ENCODE peak calls at places on chromosomes 3 and 15, in eight cellular contexts. One of them, this sample, is unnamed.

GRCh38 chr3:180409170-180409569 is 192.8 kb upstream of the TTC14 start:
- DNase-seq in transverse colon: no peak
- DNase-seq in mesothelial cell of epicardium: no peak
- DNase-seq in activated CD8-positive, alpha-beta T cell treated with anti-CD3 and anti-CD28 coated beads for 36 hours: no peak
- DNase-seq in OCI-LY7: no peak
- DNase-seq in GM20000: no peak
- DNase-seq in nephron progenitor cell: no peak
- DNase-seq in HL-60: no peak
- DNase-seq in this sample: no peak

GRCh38 chr3:174951023-174951422 is 91.9 kb downstream of the NAALADL2 start:
- DNase-seq in activated CD8-positive, alpha-beta T cell treated with anti-CD3 and anti-CD28 coated beads for 36 hours: no peak
- DNase-seq in HL-60: no peak
- DNase-seq in GM20000: no peak
- DNase-seq in nephron progenitor cell: no peak
- DNase-seq in mesothelial cell of epicardium: no peak
- DNase-seq in OCI-LY7: no peak
- DNase-seq in transverse colon: no peak
- DNase-seq in this sample: no peak

GRCh38 chr3:179015551-179016020 is 56.0 kb downstream of the ZMAT3 start:
- DNase-seq in transverse colon: peak; percentile 41
- DNase-seq in activated CD8-positive, alpha-beta T cell treated with anti-CD3 and anti-CD28 coated beads for 36 hours: peak; percentile 76
- DNase-seq in HL-60: peak; percentile 28
- DNase-seq in GM20000: peak; percentile 56
- DNase-seq in mesothelial cell of epicardium: no peak
- DNase-seq in nephron progenitor cell: peak; percentile 51
- DNase-seq in OCI-LY7: peak; percentile 86
- DNase-seq in this sample: peak; percentile 42

GRCh38 chr3:107588217-107588616 is 65.5 kb downstream of the BBX start:
- DNase-seq in HL-60: no peak
- DNase-seq in activated CD8-positive, alpha-beta T cell treated with anti-CD3 and anti-CD28 coated beads for 36 hours: no peak
- DNase-seq in transverse colon: no peak
- DNase-seq in mesothelial cell of epicardium: no peak
- DNase-seq in OCI-LY7: no peak
- DNase-seq in GM20000: no peak
- DNase-seq in nephron progenitor cell: no peak
- DNase-seq in this sample: no peak

GRCh38 chr3:154584041-154584440 is 154.1 kb upstream of the GPR149 start:
- DNase-seq in mesothelial cell of epicardium: no peak
- DNase-seq in activated CD8-positive, alpha-beta T cell treated with anti-CD3 and anti-CD28 coated beads for 36 hours: no peak
- DNase-seq in HL-60: no peak
- DNase-seq in transverse colon: no peak
- DNase-seq in nephron progenitor cell: no peak
- DNase-seq in GM20000: no peak
- DNase-seq in OCI-LY7: no peak
- DNase-seq in this sample: no peak

GRCh38 chr3:50089603-50089945 is 855 bp downstream of the RBM5 start:
- DNase-seq in transverse colon: no peak
- DNase-seq in mesothelial cell of epicardium: no peak
- DNase-seq in HL-60: no peak
- DNase-seq in nephron progenitor cell: peak; percentile 33
- DNase-seq in OCI-LY7: no peak
- DNase-seq in activated CD8-positive, alpha-beta T cell treated with anti-CD3 and anti-CD28 coated beads for 36 hours: peak; percentile 51
- DNase-seq in GM20000: no peak
- DNase-seq in this sample: peak; percentile 40

GRCh38 chr3:179688847-179689246 is 36.0 kb downstream of the USP13 start:
- DNase-seq in OCI-LY7: no peak
- DNase-seq in mesothelial cell of epicardium: no peak
- DNase-seq in GM20000: no peak
- DNase-seq in nephron progenitor cell: no peak
- DNase-seq in activated CD8-positive, alpha-beta T cell treated with anti-CD3 and anti-CD28 coated beads for 36 hours: no peak
- DNase-seq in HL-60: no peak
- DNase-seq in transverse colon: no peak
- DNase-seq in this sample: no peak

GRCh38 chr3:140706360-140706759 is 28.5 kb downstream of the TRIM42 start:
- DNase-seq in activated CD8-positive, alpha-beta T cell treated with anti-CD3 and anti-CD28 coated beads for 36 hours: no peak
- DNase-seq in mesothelial cell of epicardium: no peak
- DNase-seq in HL-60: no peak
- DNase-seq in transverse colon: no peak
- DNase-seq in GM20000: no peak
- DNase-seq in OCI-LY7: no peak
- DNase-seq in nephron progenitor cell: no peak
- DNase-seq in this sample: no peak

GRCh38 chr3:111070772-111071256 is 802 bp upstream of the NECTIN3 start:
- DNase-seq in HL-60: no peak
- DNase-seq in GM20000: peak; percentile 25
- DNase-seq in nephron progenitor cell: no peak
- DNase-seq in mesothelial cell of epicardium: no peak
- DNase-seq in OCI-LY7: no peak
- DNase-seq in activated CD8-positive, alpha-beta T cell treated with anti-CD3 and anti-CD28 coated beads for 36 hours: peak; percentile 50
- DNase-seq in transverse colon: no peak
- DNase-seq in this sample: peak; percentile 15

DNA sequence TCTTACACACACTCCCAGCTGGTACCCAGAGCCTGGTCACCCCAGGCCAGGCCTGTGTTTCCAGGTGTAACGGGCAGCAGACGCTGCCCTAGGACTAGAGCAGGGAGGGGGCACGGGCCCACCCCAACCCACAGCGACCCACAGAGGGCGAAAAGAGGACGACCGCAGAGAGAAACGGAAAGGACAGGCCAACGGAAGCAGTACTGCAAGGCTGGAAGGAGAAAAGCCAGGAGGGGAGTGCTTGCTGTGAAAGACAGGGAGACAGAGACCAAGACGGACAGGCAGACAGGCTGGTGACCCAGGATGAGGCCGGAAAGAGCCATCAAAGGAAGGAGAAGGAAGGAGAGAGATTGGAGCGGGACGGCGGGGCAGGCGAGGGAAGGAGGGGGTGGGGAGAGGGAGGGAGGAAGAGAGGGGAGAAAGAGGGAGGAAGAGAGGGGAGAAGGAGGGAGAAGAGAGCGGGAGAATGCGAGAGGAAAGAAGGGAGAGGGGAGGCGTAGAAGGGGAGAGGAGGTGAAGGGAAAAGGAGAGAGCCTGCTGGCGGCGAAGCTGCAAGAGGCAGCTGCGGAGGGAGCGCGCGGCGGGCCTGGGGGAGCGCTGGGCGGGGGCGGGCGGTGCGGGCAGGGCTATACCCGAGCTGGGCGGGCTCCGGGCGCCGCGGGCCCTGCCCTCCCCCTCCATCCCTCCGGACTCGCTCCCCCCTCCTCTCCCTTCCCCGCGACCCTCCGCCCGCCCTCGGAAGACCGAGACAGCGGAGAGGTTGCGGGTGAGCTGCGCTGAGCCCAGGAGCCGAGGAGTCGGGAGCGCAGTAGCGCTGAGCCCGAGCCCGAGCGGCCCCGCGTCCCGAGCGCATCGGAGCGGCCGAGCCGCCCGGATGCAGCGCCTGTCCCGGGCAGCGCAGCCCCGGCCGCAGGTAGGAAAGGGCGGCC is at the start of gene SLC6A1:
- DNase-seq in mesothelial cell of epicardium: no peak
- DNase-seq in activated CD8-positive, alpha-beta T cell treated with anti-CD3 and anti-CD28 coated beads for 36 hours: no peak
- DNase-seq in nephron progenitor cell: peak; percentile 56
- DNase-seq in transverse colon: no peak
- DNase-seq in HL-60: no peak
- DNase-seq in OCI-LY7: no peak
- DNase-seq in GM20000: no peak
- DNase-seq in this sample: no peak
- TF ChIP-seq CTCF in mesothelial cell of epicardium: no peak
- TF ChIP-seq CTCF in activated CD8-positive, alpha-beta T cell treated with anti-CD3 and anti-CD28 coated beads for 36 hours: no peak
- TF ChIP-seq CTCF in nephron progenitor cell: no peak
- TF ChIP-seq CTCF in transverse colon: no peak
- TF ChIP-seq CTCF in HL-60: no peak
- TF ChIP-seq CTCF in OCI-LY7: no peak
- TF ChIP-seq CTCF in GM20000: no peak
- TF ChIP-seq CTCF in this sample: no peak

DNA sequence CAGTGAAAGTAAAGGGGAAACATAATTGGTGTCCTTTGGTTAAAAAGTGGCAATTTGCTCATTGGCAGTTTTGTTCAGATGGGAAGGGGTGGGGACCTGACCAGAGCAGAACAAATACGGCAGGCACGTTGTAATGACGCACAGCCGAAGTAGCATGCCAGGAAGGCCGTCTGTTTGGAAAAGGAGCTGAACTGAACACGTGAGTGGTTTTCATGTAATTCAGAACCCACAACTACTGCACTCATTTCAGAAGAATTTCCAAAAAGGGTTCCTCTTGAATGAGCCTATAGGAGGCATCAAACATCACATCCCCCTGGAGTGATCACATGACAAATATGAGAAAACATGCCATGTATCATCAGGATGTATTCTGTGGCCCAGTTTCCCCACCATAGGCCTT is 42.9 kb upstream of the LMCD1 start:
- DNase-seq in HL-60: no peak
- DNase-seq in OCI-LY7: no peak
- DNase-seq in mesothelial cell of epicardium: no peak
- DNase-seq in transverse colon: no peak
- DNase-seq in nephron progenitor cell: no peak
- DNase-seq in GM20000: no peak
- DNase-seq in activated CD8-positive, alpha-beta T cell treated with anti-CD3 and anti-CD28 coated beads for 36 hours: no peak
- DNase-seq in this sample: no peak
- TF ChIP-seq CTCF in HL-60: no peak
- TF ChIP-seq CTCF in OCI-LY7: no peak
- TF ChIP-seq CTCF in mesothelial cell of epicardium: no peak
- TF ChIP-seq CTCF in transverse colon: no peak
- TF ChIP-seq CTCF in nephron progenitor cell: no peak
- TF ChIP-seq CTCF in GM20000: no peak
- TF ChIP-seq CTCF in activated CD8-positive, alpha-beta T cell treated with anti-CD3 and anti-CD28 coated beads for 36 hours: no peak
- TF ChIP-seq CTCF in this sample: no peak

GRCh38 chr3:39280569-39280968 is 733 bp upstream of the CX3CR1 start:
- DNase-seq in transverse colon: no peak
- DNase-seq in OCI-LY7: no peak
- DNase-seq in mesothelial cell of epicardium: no peak
- DNase-seq in HL-60: no peak
- DNase-seq in activated CD8-positive, alpha-beta T cell treated with anti-CD3 and anti-CD28 coated beads for 36 hours: no peak
- DNase-seq in GM20000: no peak
- DNase-seq in nephron progenitor cell: no peak
- DNase-seq in this sample: no peak
- TF ChIP-seq CTCF in transverse colon: no peak
- TF ChIP-seq CTCF in OCI-LY7: no peak
- TF ChIP-seq CTCF in mesothelial cell of epicardium: no peak
- TF ChIP-seq CTCF in HL-60: no peak
- TF ChIP-seq CTCF in activated CD8-positive, alpha-beta T cell treated with anti-CD3 and anti-CD28 coated beads for 36 hours: no peak
- TF ChIP-seq CTCF in GM20000: no peak
- TF ChIP-seq CTCF in nephron progenitor cell: no peak
- TF ChIP-seq CTCF in this sample: no peak

GRCh38 chr3:53051929-53052328 is 6.1 kb upstream of the SFMBT1 start:
- DNase-seq in mesothelial cell of epicardium: no peak
- DNase-seq in activated CD8-positive, alpha-beta T cell treated with anti-CD3 and anti-CD28 coated beads for 36 hours: no peak
- DNase-seq in transverse colon: no peak
- DNase-seq in nephron progenitor cell: no peak
- DNase-seq in HL-60: no peak
- DNase-seq in GM20000: no peak
- DNase-seq in OCI-LY7: no peak
- DNase-seq in this sample: no peak

GRCh38 chr3:53056442-53056841 is 10.6 kb upstream of the SFMBT1 start:
- DNase-seq in transverse colon: no peak
- DNase-seq in OCI-LY7: no peak
- DNase-seq in GM20000: peak; percentile 40
- DNase-seq in activated CD8-positive, alpha-beta T cell treated with anti-CD3 and anti-CD28 coated beads for 36 hours: no peak
- DNase-seq in nephron progenitor cell: no peak
- DNase-seq in mesothelial cell of epicardium: no peak
- DNase-seq in HL-60: no peak
- DNase-seq in this sample: no peak
- TF ChIP-seq CTCF in transverse colon: no peak
- TF ChIP-seq CTCF in OCI-LY7: peak; percentile 25
- TF ChIP-seq CTCF in GM20000: peak; percentile 26
- TF ChIP-seq CTCF in activated CD8-positive, alpha-beta T cell treated with anti-CD3 and anti-CD28 coated beads for 36 hours: peak; percentile 27
- TF ChIP-seq CTCF in nephron progenitor cell: no peak
- TF ChIP-seq CTCF in mesothelial cell of epicardium: no peak
- TF ChIP-seq CTCF in HL-60: peak; percentile 17
- TF ChIP-seq CTCF in this sample: peak; percentile 8

DNA sequence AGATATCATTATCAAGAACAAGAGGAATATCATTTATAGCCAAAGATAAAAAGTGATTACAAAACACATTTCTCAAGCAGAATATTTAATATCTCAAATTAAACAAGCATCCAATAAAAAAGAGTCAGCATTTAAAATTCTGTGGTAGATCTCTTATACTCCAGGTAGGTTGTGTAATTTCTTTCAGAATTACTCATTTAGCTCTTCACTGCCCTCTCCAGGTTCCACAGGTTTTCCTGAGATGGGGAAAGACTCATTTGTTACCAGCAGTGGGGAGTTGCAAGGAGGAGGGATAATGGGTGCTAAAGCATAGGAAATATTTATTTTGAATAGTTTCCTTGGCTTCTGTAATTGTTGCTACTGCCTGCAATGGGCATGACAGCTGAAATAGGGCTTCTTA is 83.1 kb upstream of the RASGRP1 start:
- DNase-seq in nephron progenitor cell: no peak
- DNase-seq in activated CD8-positive, alpha-beta T cell treated with anti-CD3 and anti-CD28 coated beads for 36 hours: no peak
- DNase-seq in GM20000: no peak
- DNase-seq in mesothelial cell of epicardium: no peak
- DNase-seq in transverse colon: no peak
- DNase-seq in HL-60: no peak
- DNase-seq in OCI-LY7: no peak
- DNase-seq in this sample: no peak
- TF ChIP-seq CTCF in nephron progenitor cell: peak; percentile 33
- TF ChIP-seq CTCF in activated CD8-positive, alpha-beta T cell treated with anti-CD3 and anti-CD28 coated beads for 36 hours: no peak
- TF ChIP-seq CTCF in GM20000: no peak
- TF ChIP-seq CTCF in mesothelial cell of epicardium: no peak
- TF ChIP-seq CTCF in transverse colon: peak; percentile 29
- TF ChIP-seq CTCF in HL-60: no peak
- TF ChIP-seq CTCF in OCI-LY7: peak; percentile 58
- TF ChIP-seq CTCF in this sample: no peak

DNA sequence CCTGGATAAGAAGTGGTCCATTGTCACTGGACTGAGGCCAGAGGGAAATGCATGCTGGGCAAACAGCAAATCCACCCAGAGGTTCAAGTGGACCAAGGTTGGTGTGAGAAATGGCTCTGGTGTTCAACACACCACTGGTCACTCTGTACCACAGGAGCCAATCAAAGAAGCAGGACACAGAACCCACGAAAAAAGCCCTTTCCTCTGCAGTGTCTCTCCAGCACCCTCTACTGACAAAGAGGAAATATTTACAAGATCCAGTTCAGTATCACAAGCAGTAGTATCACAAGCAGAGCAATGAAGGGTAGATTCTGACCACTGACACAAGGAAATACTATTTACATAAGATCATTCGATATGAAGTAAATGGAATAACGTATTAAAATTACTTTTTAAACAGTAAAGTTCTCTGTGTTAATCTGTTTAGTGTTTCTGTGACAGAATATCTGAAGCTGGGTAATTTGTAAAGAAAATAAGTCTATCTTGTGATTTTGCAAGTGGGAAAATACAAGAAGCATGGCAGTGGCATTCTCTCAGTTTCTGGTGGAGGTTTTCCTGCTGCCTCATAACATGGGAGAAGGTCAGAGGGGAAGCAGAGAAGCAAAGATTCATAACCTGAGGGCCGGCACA is 390.7 kb downstream of the EFHB start:
- DNase-seq in mesothelial cell of epicardium: no peak
- DNase-seq in OCI-LY7: peak; percentile 73
- DNase-seq in GM20000: peak; percentile 25
- DNase-seq in HL-60: no peak
- DNase-seq in activated CD8-positive, alpha-beta T cell treated with anti-CD3 and anti-CD28 coated beads for 36 hours: no peak
- DNase-seq in nephron progenitor cell: peak; percentile 15
- DNase-seq in transverse colon: no peak
- DNase-seq in this sample: peak; percentile 9
- TF ChIP-seq CTCF in mesothelial cell of epicardium: peak; percentile 16
- TF ChIP-seq CTCF in OCI-LY7: peak; percentile 97
- TF ChIP-seq CTCF in GM20000: peak; percentile 30
- TF ChIP-seq CTCF in HL-60: peak; percentile 27
- TF ChIP-seq CTCF in activated CD8-positive, alpha-beta T cell treated with anti-CD3 and anti-CD28 coated beads for 36 hours: peak; percentile 48
- TF ChIP-seq CTCF in nephron progenitor cell: peak; percentile 61
- TF ChIP-seq CTCF in transverse colon: peak; percentile 36
- TF ChIP-seq CTCF in this sample: peak; percentile 70

This sample was measured in GM13976.